ENCODE peak calls at places on chromosome 14, in four cellular contexts. L is left ventricle myocardium inferior, F is NCI-H345, K is GM06990. M is an unnamed sample.

GRCh38 chr14:21990116-21990515 is 316.5 kb upstream of the OR4E1 start:
- DNase-seq in L (no peak), F (no peak), K (no peak), M (no peak)

GRCh38 chr14:92505826-92506225 is 7.8 kb upstream of the RIN3 start:
- DNase-seq in L (no peak), F (no peak), K (no peak), M (no peak)

GRCh38 chr14:20262642-20263128 is 23.6 kb downstream of the OR11H4 start:
- DNase-seq in L (no peak), F (no peak), K (peak), M (no peak)

GRCh38 chr14:90760591-90761316 is 55.5 kb downstream of the TTC7B start:
- DNase-seq in L (no peak), F (peak), K (no peak), M (peak)

GRCh38 chr14:58196198-58196597 is 3.8 kb upstream of the ACTR10 start:
- DNase-seq in L (no peak), F (no peak), K (no peak), M (no peak)

GRCh38 chr14:32697704-32698103 is 241.0 kb upstream of the NPAS3 start:
- DNase-seq in L (no peak), F (no peak), K (no peak), M (no peak)

GRCh38 chr14:37056473-37056872 is 115.9 kb downstream of the SLC25A21 start:
- DNase-seq in L (no peak), F (no peak), K (no peak), M (no peak)

GRCh38 chr14:100586520-100587247 is 533 bp downstream of the BEGAIN start:
- DNase-seq in L (peak), F (peak), K (no peak), M (peak)

GRCh38 chr14:68783408-68784297 is 9.2 kb downstream of the ZFP36L1 start:
- DNase-seq in L (no peak), F (no peak), K (no peak), M (no peak)

GRCh38 chr14:35286707-35287106 is 5.5 kb upstream of the PSMA6 start:
- DNase-seq in L (no peak), F (no peak), K (no peak), M (no peak)

GRCh38 chr14:99004112-99004511 is 267.9 kb downstream of the BCL11B start:
- DNase-seq in L (no peak), F (no peak), K (no peak), M (no peak)

GRCh38 chr14:51087024-51087423 is 7.9 kb downstream of the TRIM9 start:
- DNase-seq in L (peak), F (peak), K (peak), M (peak)

GRCh38 chr14:53110103-53110502 is 43.0 kb downstream of the DDHD1 start:
- DNase-seq in L (no peak), F (no peak), K (no peak), M (no peak)

GRCh38 chr14:56131865-56132830 is 13.9 kb downstream of the PELI2 start:
- DNase-seq in L (no peak), F (no peak), K (no peak), M (no peak)

M was measured in COR-L47.